ENCODE peak calls at places on chromosomes 11 and 22, in five cellular contexts. One of them, this sample, is unnamed.

GRCh38 chr11:86811637-86812321 is 11.4 kb downstream of the PRSS23 start:
- DNase-seq in Panc1: no peak
- DNase-seq in NCI-H82: no peak
- DNase-seq in activated CD8-positive, alpha-beta memory T cell treated with anti-CD3 and anti-CD28 coated beads, Interleukin-2, amount 50 U/mL, for 4 hours: no peak
- DNase-seq in stimulated activated CD8-positive, alpha-beta memory T cell treated with anti-CD3 and anti-CD28 coated beads, Interleukin-15, amount 100 ng/mL, for 1 hour: no peak
- DNase-seq in this sample: no peak

GRCh38 chr11:250740-251299 is 14.0 kb downstream of the PSMD13 start:
- DNase-seq in Panc1: no peak
- DNase-seq in NCI-H82: peak; percentile 40
- DNase-seq in activated CD8-positive, alpha-beta memory T cell treated with anti-CD3 and anti-CD28 coated beads, Interleukin-2, amount 50 U/mL, for 4 hours: peak; percentile 84
- DNase-seq in stimulated activated CD8-positive, alpha-beta memory T cell treated with anti-CD3 and anti-CD28 coated beads, Interleukin-15, amount 100 ng/mL, for 1 hour: peak; percentile 70
- DNase-seq in this sample: peak; percentile 72

GRCh38 chr11:41786087-41786486 is 326.6 kb upstream of the LRRC4C start:
- DNase-seq in Panc1: no peak
- DNase-seq in NCI-H82: no peak
- DNase-seq in activated CD8-positive, alpha-beta memory T cell treated with anti-CD3 and anti-CD28 coated beads, Interleukin-2, amount 50 U/mL, for 4 hours: no peak
- DNase-seq in stimulated activated CD8-positive, alpha-beta memory T cell treated with anti-CD3 and anti-CD28 coated beads, Interleukin-15, amount 100 ng/mL, for 1 hour: no peak
- DNase-seq in this sample: no peak

GRCh38 chr11:78319453-78319955 is 98.1 kb downstream of the GAB2 start:
- DNase-seq in Panc1: no peak
- DNase-seq in NCI-H82: no peak
- DNase-seq in activated CD8-positive, alpha-beta memory T cell treated with anti-CD3 and anti-CD28 coated beads, Interleukin-2, amount 50 U/mL, for 4 hours: no peak
- DNase-seq in stimulated activated CD8-positive, alpha-beta memory T cell treated with anti-CD3 and anti-CD28 coated beads, Interleukin-15, amount 100 ng/mL, for 1 hour: no peak
- DNase-seq in this sample: no peak

GRCh38 chr11:27847496-27847895 is 147.2 kb upstream of the BDNF start:
- DNase-seq in Panc1: no peak
- DNase-seq in NCI-H82: no peak
- DNase-seq in activated CD8-positive, alpha-beta memory T cell treated with anti-CD3 and anti-CD28 coated beads, Interleukin-2, amount 50 U/mL, for 4 hours: no peak
- DNase-seq in stimulated activated CD8-positive, alpha-beta memory T cell treated with anti-CD3 and anti-CD28 coated beads, Interleukin-15, amount 100 ng/mL, for 1 hour: no peak
- DNase-seq in this sample: no peak

GRCh38 chr11:46649180-46649738 is 31.9 kb downstream of the ATG13 start:
- DNase-seq in Panc1: no peak
- DNase-seq in NCI-H82: no peak
- DNase-seq in activated CD8-positive, alpha-beta memory T cell treated with anti-CD3 and anti-CD28 coated beads, Interleukin-2, amount 50 U/mL, for 4 hours: no peak
- DNase-seq in stimulated activated CD8-positive, alpha-beta memory T cell treated with anti-CD3 and anti-CD28 coated beads, Interleukin-15, amount 100 ng/mL, for 1 hour: no peak
- DNase-seq in this sample: no peak

GRCh38 chr22:42805016-42805997 is 51.8 kb downstream of the ARFGAP3 start:
- DNase-seq in Panc1: no peak
- DNase-seq in NCI-H82: no peak
- DNase-seq in activated CD8-positive, alpha-beta memory T cell treated with anti-CD3 and anti-CD28 coated beads, Interleukin-2, amount 50 U/mL, for 4 hours: no peak
- DNase-seq in stimulated activated CD8-positive, alpha-beta memory T cell treated with anti-CD3 and anti-CD28 coated beads, Interleukin-15, amount 100 ng/mL, for 1 hour: no peak
- DNase-seq in this sample: peak; percentile 71

GRCh38 chr22:37639771-37640590 is 512 bp downstream of the SH3BP1 start:
- DNase-seq in Panc1: no peak
- DNase-seq in NCI-H82: no peak
- DNase-seq in activated CD8-positive, alpha-beta memory T cell treated with anti-CD3 and anti-CD28 coated beads, Interleukin-2, amount 50 U/mL, for 4 hours: no peak
- DNase-seq in stimulated activated CD8-positive, alpha-beta memory T cell treated with anti-CD3 and anti-CD28 coated beads, Interleukin-15, amount 100 ng/mL, for 1 hour: no peak
- DNase-seq in this sample: no peak

GRCh38 chr22:30348837-30349236 is 7.9 kb downstream of the SF3A1 start:
- DNase-seq in Panc1: no peak
- DNase-seq in NCI-H82: no peak
- DNase-seq in activated CD8-positive, alpha-beta memory T cell treated with anti-CD3 and anti-CD28 coated beads, Interleukin-2, amount 50 U/mL, for 4 hours: no peak
- DNase-seq in stimulated activated CD8-positive, alpha-beta memory T cell treated with anti-CD3 and anti-CD28 coated beads, Interleukin-15, amount 100 ng/mL, for 1 hour: no peak
- DNase-seq in this sample: no peak

GRCh38 chr11:61091373-61092279 is 10.7 kb upstream of the CD5 start:
- DNase-seq in Panc1: no peak
- DNase-seq in NCI-H82: no peak
- DNase-seq in activated CD8-positive, alpha-beta memory T cell treated with anti-CD3 and anti-CD28 coated beads, Interleukin-2, amount 50 U/mL, for 4 hours: no peak
- DNase-seq in stimulated activated CD8-positive, alpha-beta memory T cell treated with anti-CD3 and anti-CD28 coated beads, Interleukin-15, amount 100 ng/mL, for 1 hour: no peak
- DNase-seq in this sample: no peak

GRCh38 chr11:69684651-69685050 is 9.5 kb upstream of the LTO1 start:
- DNase-seq in Panc1: no peak
- DNase-seq in NCI-H82: no peak
- DNase-seq in activated CD8-positive, alpha-beta memory T cell treated with anti-CD3 and anti-CD28 coated beads, Interleukin-2, amount 50 U/mL, for 4 hours: no peak
- DNase-seq in stimulated activated CD8-positive, alpha-beta memory T cell treated with anti-CD3 and anti-CD28 coated beads, Interleukin-15, amount 100 ng/mL, for 1 hour: no peak
- DNase-seq in this sample: no peak

GRCh38 chr11:62399868-62400245 is 19.0 kb upstream of the SCGB1A1 start:
- DNase-seq in Panc1: no peak
- DNase-seq in NCI-H82: no peak
- DNase-seq in activated CD8-positive, alpha-beta memory T cell treated with anti-CD3 and anti-CD28 coated beads, Interleukin-2, amount 50 U/mL, for 4 hours: no peak
- DNase-seq in stimulated activated CD8-positive, alpha-beta memory T cell treated with anti-CD3 and anti-CD28 coated beads, Interleukin-15, amount 100 ng/mL, for 1 hour: no peak
- DNase-seq in this sample: peak; percentile 59

GRCh38 chr22:44309647-44310046 is 3.1 kb downstream of the SHISAL1 start:
- DNase-seq in Panc1: no peak
- DNase-seq in NCI-H82: no peak
- DNase-seq in activated CD8-positive, alpha-beta memory T cell treated with anti-CD3 and anti-CD28 coated beads, Interleukin-2, amount 50 U/mL, for 4 hours: no peak
- DNase-seq in stimulated activated CD8-positive, alpha-beta memory T cell treated with anti-CD3 and anti-CD28 coated beads, Interleukin-15, amount 100 ng/mL, for 1 hour: no peak
- DNase-seq in this sample: peak; percentile 29

GRCh38 chr11:18771266-18772035 is 20.1 kb downstream of the PTPN5 start:
- DNase-seq in Panc1: no peak
- DNase-seq in NCI-H82: no peak
- DNase-seq in activated CD8-positive, alpha-beta memory T cell treated with anti-CD3 and anti-CD28 coated beads, Interleukin-2, amount 50 U/mL, for 4 hours: no peak
- DNase-seq in stimulated activated CD8-positive, alpha-beta memory T cell treated with anti-CD3 and anti-CD28 coated beads, Interleukin-15, amount 100 ng/mL, for 1 hour: no peak
- DNase-seq in this sample: no peak

GRCh38 chr11:95545116-95545875 is 244.3 kb downstream of the FAM76B start:
- DNase-seq in Panc1: no peak
- DNase-seq in NCI-H82: peak; percentile 21
- DNase-seq in activated CD8-positive, alpha-beta memory T cell treated with anti-CD3 and anti-CD28 coated beads, Interleukin-2, amount 50 U/mL, for 4 hours: no peak
- DNase-seq in stimulated activated CD8-positive, alpha-beta memory T cell treated with anti-CD3 and anti-CD28 coated beads, Interleukin-15, amount 100 ng/mL, for 1 hour: no peak
- DNase-seq in this sample: no peak

This sample was measured in Right ventricle myocardium superior.